ENCODE peak calls at places on chromosomes 12 and 14, in five cellular contexts. P is transverse colon, N is heart left ventricle, M is A673, V is tibial nerve. C is an unnamed sample.

GRCh38 chr12:62613092-62613491 is 146.5 kb downstream of the MON2 start:
- DNase-seq in P (no peak), N (no peak), M (no peak), V (no peak), C (no peak)

GRCh38 chr14:76500480-76500879 is 124.5 kb downstream of the ESRRB start:
- DNase-seq in P (no peak), N (no peak), M (no peak), V (no peak), C (no peak)

GRCh38 chr14:30283822-30284446 is 275.0 kb upstream of the G2E3 start:
- DNase-seq in P (no peak), N (no peak), M (peak; percentile 56), V (no peak), C (peak; percentile 23)

GRCh38 chr14:68792830-68793733 is at the start of gene ZFP36L1:
- DNase-seq in P (peak; percentile 94), N (peak; percentile 95), M (peak; percentile 96), V (peak; percentile 90), C (peak; percentile 95)

GRCh38 chr14:51041853-51042252 is 53.1 kb downstream of the TRIM9 start:
- DNase-seq in P (no peak), N (no peak), M (peak; percentile 23), V (no peak), C (no peak)

GRCh38 chr14:94112513-94113060 is 2.1 kb downstream of the IFI27 start:
- DNase-seq in P (peak; percentile 36), N (no peak), M (no peak), V (no peak), C (no peak)

GRCh38 chr12:100267603-100268281 is 765 bp downstream of the SCYL2 start:
- DNase-seq in P (no peak), N (no peak), M (peak; percentile 17), V (no peak), C (peak; percentile 47)

GRCh38 chr12:34289431-34290190 is 267.3 kb downstream of the ALG10 start:
- DNase-seq in P (peak; percentile 1), N (no peak), M (no peak), V (peak; percentile 4), C (no peak)

GRCh38 chr12:3308063-3308462 is 182.9 kb upstream of the PRMT8 start:
- DNase-seq in P (no peak), N (no peak), M (no peak), V (no peak), C (no peak)

GRCh38 chr14:77181124-77181602 is 435 bp upstream of the TMEM63C start:
- DNase-seq in P (peak; percentile 17), N (no peak), M (no peak), V (no peak), C (no peak)

GRCh38 chr14:21384494-21384851 is 654 bp upstream of the SUPT16H start:
- DNase-seq in P (no peak), N (no peak), M (no peak), V (no peak), C (no peak)

GRCh38 chr14:100735271-100735670 is 8.6 kb downstream of the DLK1 start:
- DNase-seq in P (no peak), N (no peak), M (no peak), V (no peak), C (no peak)
- H3K27ac ChIP-seq in P (no peak overlapping the region), N (no peak overlapping the region), M (no peak overlapping the region), V (no peak overlapping the region), C (no peak overlapping the region)

DNA sequence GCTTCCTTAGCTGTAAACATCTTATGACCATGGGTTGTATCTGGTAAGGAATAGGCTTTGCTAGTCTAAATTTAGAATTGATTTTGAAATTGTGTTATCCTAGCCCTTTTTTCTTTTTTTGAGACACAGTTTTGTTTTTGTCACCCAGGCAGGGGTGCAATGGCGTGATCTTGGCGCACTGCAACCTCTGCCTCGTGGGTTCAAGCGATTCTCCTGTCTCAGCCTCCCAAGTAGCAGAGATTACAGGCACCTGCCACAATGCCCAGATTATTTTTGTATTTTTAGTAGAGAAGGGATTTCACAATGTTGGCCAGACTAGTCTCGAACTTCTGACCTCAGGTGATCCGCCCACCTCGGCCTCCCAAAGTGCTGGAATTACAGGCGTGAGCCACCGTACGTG is 2.4 kb upstream of the TUBA1B start:
- DNase-seq in P (no peak), N (no peak), M (no peak), V (no peak), C (no peak)
- H3K27ac ChIP-seq in P (no peak overlapping the region), N (no peak overlapping the region), M (peak overlapping the region; percentile 100), V (peak overlapping the region; percentile 99), C (no peak overlapping the region)

GRCh38 chr12:13195244-13195643 is 1.3 kb upstream of the EMP1 start:
- DNase-seq in P (no peak), N (no peak), M (no peak), V (no peak), C (no peak)
- H3K27ac ChIP-seq in P (peak overlapping the region; percentile 67), N (peak overlapping the region; percentile 94), M (no peak overlapping the region), V (peak overlapping the region; percentile 92), C (peak overlapping the region; percentile 97)

GRCh38 chr14:57898837-57899572 is 33.1 kb upstream of the SLC35F4 start:
- DNase-seq in P (no peak), N (no peak), M (no peak), V (no peak), C (no peak)
- H3K27ac ChIP-seq in P (no peak overlapping the region), N (no peak overlapping the region), M (peak overlapping the region; percentile 22), V (no peak overlapping the region), C (no peak overlapping the region)

DNA sequence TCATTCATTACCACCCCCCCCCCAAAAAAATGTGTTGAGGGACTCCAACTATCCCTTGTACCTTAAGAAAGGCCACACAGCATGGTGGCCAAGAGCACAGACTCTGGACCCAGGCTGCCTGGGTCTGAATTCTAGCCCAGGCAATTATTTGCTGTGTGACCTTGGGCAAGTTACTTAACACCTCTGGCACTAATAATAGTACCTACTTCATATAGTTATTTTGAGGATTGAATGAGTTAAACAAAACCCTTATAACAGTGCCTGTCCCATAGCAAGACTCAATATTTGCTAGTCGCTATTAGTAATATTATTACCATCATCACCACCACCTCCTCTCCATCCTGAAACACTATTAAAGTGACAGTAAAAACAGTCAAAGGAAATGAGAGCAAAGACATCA is 37.2 kb downstream of the NT5DC3 start:
- DNase-seq in P (no peak), N (no peak), M (no peak), V (no peak), C (no peak)
- H3K27ac ChIP-seq in P (no peak overlapping the region), N (no peak overlapping the region), M (no peak overlapping the region), V (no peak overlapping the region), C (no peak overlapping the region)

GRCh38 chr12:131370321-131370720 is 340.6 kb upstream of the SFSWAP start:
- DNase-seq in P (no peak), N (no peak), M (no peak), V (no peak), C (no peak)
- H3K27ac ChIP-seq in P (no peak overlapping the region), N (no peak overlapping the region), M (no peak overlapping the region), V (no peak overlapping the region), C (no peak overlapping the region)

GRCh38 chr12:128938886-128939285 is 85.6 kb downstream of the GLT1D1 start:
- DNase-seq in P (no peak), N (no peak), M (no peak), V (no peak), C (no peak)
- H3K27ac ChIP-seq in P (no peak overlapping the region), N (no peak overlapping the region), M (no peak overlapping the region), V (no peak overlapping the region), C (no peak overlapping the region)

DNA sequence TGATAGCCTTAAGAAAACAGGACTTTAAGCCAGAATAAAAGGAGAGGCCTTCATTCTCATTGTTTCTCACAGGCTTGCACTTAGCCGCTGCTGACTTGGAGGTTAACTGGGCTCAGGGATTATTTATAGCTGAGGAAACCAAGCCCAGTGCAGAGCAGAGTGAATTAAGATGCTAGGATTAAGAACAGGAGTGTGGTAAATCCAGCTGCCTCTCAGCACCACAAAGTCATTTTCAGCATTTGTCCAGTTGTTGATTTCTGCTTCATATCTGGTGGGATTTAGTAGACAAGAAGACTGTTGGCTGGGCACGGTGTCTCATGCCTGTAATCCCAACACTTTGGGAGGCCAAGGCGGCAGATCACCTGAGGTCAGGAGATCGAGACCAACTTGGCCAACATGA is 14.3 kb upstream of the KRT73 start:
- DNase-seq in P (no peak), N (no peak), M (no peak), V (no peak), C (no peak)
- H3K27ac ChIP-seq in P (no peak overlapping the region), N (no peak overlapping the region), M (no peak overlapping the region), V (no peak overlapping the region), C (no peak overlapping the region)

DNA sequence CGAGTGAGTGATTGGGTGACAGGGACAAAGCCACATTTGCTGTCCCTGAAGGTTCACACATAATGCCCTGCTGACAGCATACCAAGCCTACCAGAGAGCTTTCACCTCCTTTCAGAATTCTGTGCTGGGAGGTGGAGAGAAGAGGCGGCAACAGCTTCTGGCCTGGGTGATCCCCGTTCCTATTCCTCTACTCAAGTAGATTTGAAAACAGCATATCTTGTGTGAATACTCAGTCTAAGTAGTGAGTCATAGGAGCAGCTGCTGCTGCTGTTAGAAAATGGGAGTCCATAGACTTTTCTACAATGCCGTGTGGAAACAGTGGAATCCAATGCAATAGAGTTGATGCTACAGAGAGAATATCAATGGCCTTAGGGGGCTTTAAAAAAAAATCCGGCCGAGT is 44.7 kb downstream of the SRGAP1 start:
- DNase-seq in P (no peak), N (no peak), M (no peak), V (no peak), C (no peak)
- H3K27ac ChIP-seq in P (no peak overlapping the region), N (no peak overlapping the region), M (no peak overlapping the region), V (no peak overlapping the region), C (no peak overlapping the region)